ENCODE peak calls at places on chromosomes 11 and 22, in eight cellular contexts. Y is A549, R is prostate gland, A is choroid plexus epithelial cell, F is MM.1S, L is bronchial epithelial cell, G is mammary epithelial cell, O is cardiac muscle cell. W is an unnamed sample.

GRCh38 chr22:25880524-25880923 is 138.5 kb downstream of the MYO18B start:
- DNase-seq in Y (peak), A (no peak), G (no peak), L (no peak), O (no peak), R (no peak), F (no peak), W (no peak)

GRCh38 chr11:1060885-1061616 is 13.6 kb upstream of the MUC2 start:
- DNase-seq in L (peak), O (peak), Y (peak), A (peak), G (peak), R (no peak), F (no peak), W (peak)

GRCh38 chr11:15845261-15845660 is 511.1 kb downstream of the SOX6 start:
- DNase-seq in A (no peak), L (no peak), G (no peak), Y (no peak), R (no peak), F (no peak), O (no peak), W (no peak)

GRCh38 chr11:100637706-100638105 is 49.4 kb upstream of the ARHGAP42 start:
- DNase-seq in F (no peak), O (no peak), G (no peak), R (no peak), L (no peak), Y (no peak), A (peak), W (no peak)

GRCh38 chr11:46064221-46064620 is 57.0 kb downstream of the PHF21A start:
- DNase-seq in G (no peak), F (no peak), R (no peak), A (no peak), Y (no peak), L (peak), O (peak), W (peak)

GRCh38 chr11:118514103-118514502 is 13.2 kb upstream of the TTC36 start:
- DNase-seq in A (no peak), L (no peak), O (no peak), R (no peak), F (no peak), G (no peak), Y (no peak), W (no peak)

GRCh38 chr11:129375731-129376657 is at the start of gene BARX2:
- DNase-seq in R (peak), A (peak), L (peak), G (peak), Y (peak), O (peak), F (peak), W (peak)

GRCh38 chr11:61092908-61093763 is 9.2 kb upstream of the CD5 start:
- DNase-seq in A (no peak), Y (no peak), G (no peak), F (no peak), L (no peak), O (no peak), R (no peak), W (no peak)

GRCh38 chr11:74278103-74278502 is 33.3 kb downstream of the P4HA3 start:
- DNase-seq in R (no peak), O (no peak), F (no peak), L (no peak), G (no peak), Y (peak), A (no peak), W (no peak)

GRCh38 chr11:64834723-64835615 is 9.5 kb downstream of the CDC42BPG start:
- DNase-seq in L (peak), A (no peak), F (no peak), G (peak), R (no peak), O (peak), Y (peak), W (peak)

GRCh38 chr11:67411785-67412152 is 3.7 kb upstream of the CARNS1 start:
- DNase-seq in O (no peak), F (no peak), L (no peak), R (no peak), G (no peak), Y (no peak), A (no peak), W (no peak)

GRCh38 chr11:24617856-24618255 is 121.0 kb downstream of the LUZP2 start:
- DNase-seq in F (no peak), A (peak), L (peak), O (peak), Y (no peak), G (no peak), R (no peak), W (peak)

GRCh38 chr22:36352775-36353507 is 34.8 kb downstream of the MYH9 start:
- DNase-seq in R (peak), O (peak), A (peak), Y (peak), F (no peak), G (peak), L (no peak), W (no peak)

GRCh38 chr11:19725379-19726079 is 12.9 kb downstream of the NAV2 start:
- DNase-seq in L (peak), G (no peak), R (peak), F (no peak), O (no peak), Y (no peak), A (no peak), W (peak)

GRCh38 chr11:102794382-102794781 is 3.6 kb downstream of the MMP1 start:
- DNase-seq in O (peak), G (peak), Y (peak), F (peak), A (peak), L (peak), R (no peak), W (peak)

GRCh38 chr11:88345408-88345807 is 7.9 kb upstream of the CTSC start:
- DNase-seq in L (peak), Y (no peak), A (peak), F (no peak), G (peak), O (peak), R (no peak), W (peak)

GRCh38 chr11:126139541-126140091 is 71.8 kb downstream of the RPUSD4 start:
- DNase-seq in O (peak), F (no peak), L (no peak), Y (no peak), R (no peak), A (peak), G (no peak), W (no peak)

GRCh38 chr11:2428322-2428795 is 16.0 kb downstream of the TRPM5 start:
- DNase-seq in O (peak), L (peak), A (peak), G (peak), R (peak), Y (peak), F (peak), W (peak)

GRCh38 chr22:42443240-42444059 is 11.2 kb upstream of the NFAM1 start:
- DNase-seq in F (no peak), O (peak), L (peak), R (no peak), A (no peak), Y (no peak), G (no peak), W (peak)

GRCh38 chr11:114215428-114215827 is 80.8 kb upstream of the NNMT start:
- DNase-seq in F (no peak), L (no peak), R (no peak), A (no peak), G (no peak), Y (no peak), O (no peak), W (no peak)

GRCh38 chr11:3808846-3809623 is 675 bp downstream of the PGAP2 start:
- DNase-seq in A (peak), R (peak), G (peak), F (peak), O (peak), Y (peak), L (peak), W (peak)

GRCh38 chr11:43222215-43222614 is 89.6 kb upstream of the API5 start:
- DNase-seq in A (no peak), L (peak), F (no peak), R (no peak), Y (no peak), O (no peak), G (peak), W (peak)

GRCh38 chr22:28454431-28455064 is 225.1 kb downstream of the TTC28 start:
- DNase-seq in O (no peak), R (no peak), Y (no peak), A (no peak), F (no peak), L (no peak), G (no peak), W (no peak)

GRCh38 chr11:58192229-58192628 is 3.4 kb downstream of the OR9Q2 start:
- DNase-seq in R (no peak), O (no peak), F (no peak), A (no peak), Y (no peak), L (no peak), G (no peak), W (peak)

GRCh38 chr11:35236667-35237003 is 97.7 kb downstream of the CD44 start:
- DNase-seq in L (peak), O (peak), R (no peak), G (no peak), F (no peak), Y (no peak), A (peak), W (peak)

GRCh38 chr11:47014097-47014496 is 77.5 kb downstream of the CSTPP1 start:
- DNase-seq in A (no peak), Y (no peak), F (no peak), G (no peak), R (no peak), O (no peak), L (no peak), W (no peak)

GRCh38 chr22:35301370-35301874 is 1.7 kb downstream of the TOM1 start:
- DNase-seq in G (peak), O (peak), F (no peak), Y (peak), A (peak), R (no peak), L (peak), W (peak)

GRCh38 chr11:87493516-87493915 is 455.8 kb downstream of the TMEM135 start:
- DNase-seq in F (no peak), L (no peak), O (no peak), Y (no peak), R (no peak), G (no peak), A (peak), W (no peak)

GRCh38 chr11:127042445-127042844 is 41.9 kb upstream of the KIRREL3 start:
- DNase-seq in F (no peak), L (no peak), G (peak), A (no peak), R (no peak), Y (no peak), O (no peak), W (no peak)

GRCh38 chr11:8830641-8831040 is 80.3 kb upstream of the AKIP1 start:
- DNase-seq in F (no peak), L (no peak), A (no peak), R (no peak), G (no peak), O (no peak), Y (no peak), W (no peak)

GRCh38 chr11:9109858-9110731 is 18.7 kb upstream of the SCUBE2 start:
- DNase-seq in L (peak), R (no peak), O (no peak), A (no peak), Y (no peak), G (peak), F (no peak), W (peak)

GRCh38 chr22:36447634-36448033 is 33.8 kb downstream of the TXN2 start:
- DNase-seq in L (no peak), A (no peak), O (no peak), Y (no peak), R (no peak), F (no peak), G (no peak), W (no peak)

GRCh38 chr11:63766501-63767270 is 1.9 kb downstream of the ZFTA start:
- DNase-seq in F (no peak), A (no peak), O (no peak), G (no peak), R (no peak), L (no peak), Y (no peak), W (no peak)

GRCh38 chr22:46635756-46636155 is 15.6 kb downstream of the GRAMD4 start:
- DNase-seq in R (no peak), L (no peak), A (no peak), F (no peak), O (no peak), G (no peak), Y (no peak), W (no peak)
- TF ChIP-seq CTCF in R (no peak), L (no peak), A (no peak), F (no peak), O (no peak), G (no peak), Y (no peak), W (no peak)

DNA sequence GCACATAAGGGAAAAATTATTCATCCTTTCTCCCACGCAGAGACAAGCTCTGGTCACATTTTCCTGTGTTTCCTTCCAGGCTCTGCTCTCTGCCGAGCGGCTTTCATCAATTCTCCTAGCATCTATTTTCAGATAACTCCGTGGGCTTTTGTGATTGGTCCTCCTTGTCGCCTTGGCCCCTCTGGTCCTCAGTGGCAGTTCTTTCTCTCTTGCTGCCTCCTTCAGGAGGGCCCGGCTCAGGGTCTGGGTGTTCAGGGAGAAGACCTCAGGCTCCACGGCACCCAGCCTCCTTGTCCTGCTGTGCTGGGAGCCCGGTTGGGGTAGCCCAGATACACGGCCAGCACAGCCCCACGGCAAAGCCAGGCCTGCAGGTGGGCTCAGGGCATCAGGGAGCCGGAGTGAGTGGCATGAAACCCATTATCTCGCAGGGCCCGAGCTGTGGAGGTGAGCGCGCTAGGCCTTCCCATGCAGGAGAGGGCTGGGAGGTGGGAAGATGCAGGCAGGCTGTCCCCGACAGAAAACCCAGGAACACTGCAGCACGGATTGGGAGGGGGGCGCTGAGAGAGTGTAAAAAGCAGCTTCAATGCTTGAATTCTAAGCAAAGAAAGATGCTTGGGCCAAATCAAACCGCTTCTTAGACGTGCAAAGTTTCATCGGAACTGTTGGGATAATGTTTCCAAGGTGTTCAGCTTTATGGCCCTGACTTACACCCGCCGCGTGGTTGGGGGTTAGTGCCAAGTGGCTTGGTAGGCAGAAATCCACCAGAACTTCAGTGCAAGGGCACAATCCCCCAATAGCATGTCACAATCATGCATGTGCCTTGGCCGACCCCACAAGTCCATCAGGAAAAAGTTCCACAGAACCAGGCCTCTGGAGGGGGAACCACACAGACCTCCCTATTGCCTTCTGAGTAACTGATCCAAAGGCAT is 81.9 kb upstream of the WNT7B start:
- DNase-seq in Y (no peak), F (no peak), O (no peak), G (peak), L (no peak), R (no peak), A (no peak), W (no peak)
- H3K4me3 ChIP-seq in Y (no peak), F (no peak), O (no peak), G (peak), L (no peak), R (peak), A (no peak), W (no peak)

DNA sequence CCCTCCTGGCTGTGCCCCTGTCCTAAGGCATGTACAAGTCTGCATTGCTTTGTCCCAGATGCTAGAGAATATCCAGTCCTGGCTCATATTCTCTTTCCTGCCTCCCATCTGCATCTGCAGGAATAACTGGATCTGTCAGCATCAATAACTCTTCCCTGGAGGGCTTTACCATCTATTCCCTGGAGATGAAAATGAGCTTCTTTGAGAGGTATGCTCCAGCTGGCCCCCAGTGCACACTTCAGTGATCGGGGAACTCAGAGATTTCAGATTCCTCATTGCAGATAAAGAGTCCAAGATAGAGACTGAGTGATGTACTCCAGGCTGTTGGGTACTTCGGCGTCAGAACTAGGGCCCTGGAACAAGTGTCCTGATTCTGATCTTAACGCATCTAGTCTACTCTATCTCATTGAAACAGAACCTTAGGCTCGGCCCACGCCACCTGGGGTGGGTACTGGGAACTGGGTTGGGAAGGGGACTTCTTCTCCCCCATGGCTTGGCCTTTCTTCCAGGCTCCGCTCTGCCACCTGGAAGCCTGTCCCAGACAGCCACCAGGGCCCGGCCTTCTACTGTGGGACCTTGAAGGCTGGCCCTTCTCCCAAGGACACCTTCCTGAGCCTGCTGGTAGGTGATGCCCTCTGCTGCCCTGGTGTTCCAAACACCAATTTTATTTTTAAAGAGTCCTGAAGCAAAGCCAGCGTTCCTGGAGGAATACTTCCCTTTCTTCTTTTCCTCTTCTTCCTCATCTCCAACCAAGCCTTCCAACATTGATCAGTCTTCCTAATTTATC is 17.8 kb upstream of the GLB1L2 start:
- DNase-seq in R (no peak), F (no peak), G (no peak), O (no peak), Y (no peak), A (no peak), L (no peak), W (no peak)
- TF ChIP-seq CTCF in R (no peak), F (no peak), G (no peak), O (no peak), Y (no peak), A (no peak), L (no peak), W (no peak)

GRCh38 chr11:122285444-122285843 is 169.4 kb upstream of the BLID start:
- DNase-seq in F (no peak), O (no peak), R (no peak), L (no peak), A (no peak), G (no peak), Y (no peak), W (no peak)
- H3K4me3 ChIP-seq in F (no peak), O (no peak), R (no peak), L (no peak), A (no peak), G (no peak), Y (no peak), W (no peak)